ENCODE peak calls at places on chromosomes 3 and 15, in four cellular contexts. Z is GM12878, X is HepG2, B is H1. Y is an unnamed sample.

GRCh38 chr3:73399106-73399505 is 225.6 kb downstream of the PDZRN3 start:
- DNase-seq in Z (no peak), X (no peak), B (no peak), Y (no peak)

GRCh38 chr3:88986834-88987233 is 120.6 kb upstream of the EPHA3 start:
- DNase-seq in Z (no peak), X (no peak), B (no peak), Y (no peak)

GRCh38 chr3:14432996-14433572 is 30.7 kb downstream of the SLC6A6 start:
- DNase-seq in Z (no peak), X (no peak), B (no peak), Y (no peak)

GRCh38 chr15:75920079-75920478 is 16.4 kb downstream of the FBXO22 start:
- DNase-seq in Z (no peak), X (peak), B (no peak), Y (no peak)

GRCh38 chr3:141454906-141455602 is 31.8 kb upstream of the RASA2 start:
- DNase-seq in Z (peak), X (peak), B (no peak), Y (peak)

GRCh38 chr3:110881069-110881468 is 190.5 kb upstream of the NECTIN3 start:
- DNase-seq in Z (no peak), X (peak), B (no peak), Y (peak)

GRCh38 chr15:89776274-89777072 is at the start of gene MESP2:
- DNase-seq in Z (no peak), X (peak), B (peak), Y (peak)

GRCh38 chr3:11576453-11576852 is 67.3 kb downstream of the VGLL4 start:
- DNase-seq in Z (no peak), X (no peak), B (no peak), Y (no peak)

GRCh38 chr3:12750658-12751071 is 8.4 kb downstream of the TMEM40 start:
- DNase-seq in Z (peak), X (no peak), B (no peak), Y (no peak)

GRCh38 chr3:49422379-49423248 is at the start of gene AMT:
- DNase-seq in Z (no peak), X (peak), B (peak), Y (peak)

GRCh38 chr3:55567121-55567520 is 80.0 kb upstream of the WNT5A start:
- DNase-seq in Z (no peak), X (no peak), B (no peak), Y (no peak)

GRCh38 chr3:99319961-99320360 is 318.4 kb upstream of the COL8A1 start:
- DNase-seq in Z (no peak), X (no peak), B (no peak), Y (no peak)

GRCh38 chr3:122391674-122392446 is 7.9 kb downstream of the FAM162A start:
- DNase-seq in Z (no peak), X (peak), B (no peak), Y (no peak)

GRCh38 chr3:183581496-183582155 is 26.1 kb upstream of the KLHL6 start:
- DNase-seq in Z (no peak), X (no peak), B (no peak), Y (no peak)

GRCh38 chr3:119322523-119323400 is 28.6 kb downstream of the ARHGAP31 start:
- DNase-seq in Z (peak), X (peak), B (peak), Y (peak)

GRCh38 chr15:31235298-31236183 is 91.1 kb upstream of the KLF13 start:
- DNase-seq in Z (no peak), X (no peak), B (no peak), Y (no peak)

GRCh38 chr3:115148142-115148790 is 1.2 kb upstream of the ZBTB20 start:
- DNase-seq in Z (no peak), X (no peak), B (no peak), Y (no peak)

GRCh38 chr3:37569991-37570390 is 291.7 kb upstream of the CTDSPL start:
- DNase-seq in Z (no peak), X (no peak), B (no peak), Y (no peak)

GRCh38 chr15:20341901-20342605 is 199.5 kb downstream of the GOLGA6L6 start:
- DNase-seq in Z (no peak), X (no peak), B (no peak), Y (no peak)

GRCh38 chr3:72127843-72128242 is 342.9 kb upstream of the PROK2 start:
- DNase-seq in Z (no peak), X (no peak), B (no peak), Y (no peak)

GRCh38 chr15:96428742-96429141 is 98.2 kb downstream of the NR2F2 start:
- DNase-seq in Z (no peak), X (no peak), B (no peak), Y (no peak)

GRCh38 chr15:50302581-50302980 is 37.1 kb upstream of the HDC start:
- DNase-seq in Z (no peak), X (no peak), B (no peak), Y (no peak)

GRCh38 chr15:83207622-83208356 is at the start of gene HDGFL3:
- DNase-seq in Z (no peak), X (no peak), B (peak), Y (peak)

GRCh38 chr3:160400631-160401150 is 1.2 kb downstream of the SMC4 start:
- DNase-seq in Z (no peak), X (no peak), B (peak), Y (no peak)

GRCh38 chr3:178236555-178237277 is 299.5 kb upstream of the KCNMB2 start:
- DNase-seq in Z (no peak), X (no peak), B (no peak), Y (no peak)

GRCh38 chr3:30368978-30369377 is 237.4 kb upstream of the TGFBR2 start:
- DNase-seq in Z (no peak), X (no peak), B (no peak), Y (no peak)

GRCh38 chr3:45498532-45498931 is 96.0 kb upstream of the LIMD1 start:
- DNase-seq in Z (no peak), X (no peak), B (no peak), Y (no peak)

GRCh38 chr3:61714225-61714624 is 152.9 kb downstream of the PTPRG start:
- DNase-seq in Z (no peak), X (no peak), B (no peak), Y (no peak)

GRCh38 chr15:51688863-51689262 is 7.6 kb downstream of the SCG3 start:
- DNase-seq in Z (no peak), X (no peak), B (no peak), Y (no peak)

GRCh38 chr3:141979050-141979671 is 102.7 kb downstream of the ATP1B3 start:
- DNase-seq in Z (no peak), X (no peak), B (no peak), Y (no peak)

GRCh38 chr3:61663728-61664492 is 102.5 kb downstream of the PTPRG start:
- DNase-seq in Z (no peak), X (no peak), B (peak), Y (peak)

GRCh38 chr15:31027948-31028586 is 36.6 kb upstream of the MTMR10 start:
- DNase-seq in Z (no peak), X (no peak), B (no peak), Y (no peak)

GRCh38 chr3:123493912-123494311 is 45.0 kb upstream of the ADCY5 start:
- DNase-seq in Z (no peak), X (no peak), B (no peak), Y (no peak)

GRCh38 chr15:38707802-38708671 is 143.4 kb upstream of the RASGRP1 start:
- DNase-seq in Z (no peak), X (peak), B (peak), Y (peak)

GRCh38 chr3:66427352-66427751 is 73.5 kb downstream of the LRIG1 start:
- DNase-seq in Z (no peak), X (no peak), B (no peak), Y (no peak)

GRCh38 chr3:33364531-33365128 is 75.6 kb downstream of the UBP1 start:
- DNase-seq in Z (no peak), X (no peak), B (no peak), Y (no peak)

GRCh38 chr15:36106640-36107335 is 472.6 kb upstream of the CDIN1 start:
- DNase-seq in Z (no peak), X (no peak), B (no peak), Y (no peak)

GRCh38 chr3:180059351-180059750 is 22.6 kb upstream of the PEX5L start:
- DNase-seq in Z (no peak), X (no peak), B (no peak), Y (no peak)

DNA sequence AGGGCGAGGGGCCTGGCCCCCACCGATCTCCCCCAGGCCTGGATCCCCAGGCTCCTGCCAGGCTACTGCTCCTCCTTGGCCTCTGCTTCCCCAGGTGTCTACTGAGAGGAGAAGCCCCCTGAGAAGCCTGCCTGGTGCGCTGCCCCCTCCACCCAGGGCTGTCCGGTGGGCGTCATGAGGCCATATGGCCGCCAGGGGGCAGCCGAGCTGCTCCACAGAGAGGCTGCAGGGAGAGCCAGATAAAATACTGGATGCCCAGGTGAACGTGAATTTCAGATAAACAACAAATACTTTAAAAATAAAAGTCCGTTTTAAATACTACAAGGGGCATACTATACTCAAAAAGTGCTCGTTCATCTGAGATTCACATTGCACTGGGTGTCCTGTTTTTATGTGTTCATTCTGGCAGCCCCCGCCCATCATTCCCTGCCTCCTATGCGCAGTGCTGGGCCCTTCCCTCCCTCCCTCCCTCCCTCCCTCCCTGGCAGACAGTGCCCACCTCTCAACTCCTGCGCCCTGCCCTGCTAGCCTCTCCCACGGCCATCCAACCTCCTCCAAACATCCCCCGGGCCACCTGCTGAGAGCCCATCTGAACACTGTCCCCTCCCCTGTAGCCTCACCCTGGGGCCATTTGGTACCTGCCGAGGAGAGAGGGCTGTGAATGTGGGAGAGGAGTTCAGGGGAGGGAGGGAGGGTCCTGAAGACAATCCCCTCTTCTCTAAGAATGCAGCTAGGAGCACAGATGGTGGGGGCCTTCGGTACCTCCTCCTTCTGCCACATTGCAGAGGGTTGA is 29.5 kb downstream of the PSTPIP1 start:
- DNase-seq in Z (no peak), X (peak), B (peak), Y (peak)
- TF ChIP-seq ZNF274 in Z (no peak), X (no peak), B (no peak), Y (no peak)

GRCh38 chr3:126268866-126269265 is 88.3 kb downstream of the KLF15 start:
- DNase-seq in Z (no peak), X (no peak), B (no peak), Y (no peak)
- TF ChIP-seq SUZ12 in Z (no peak), X (no peak), B (no peak), Y (no peak)

DNA sequence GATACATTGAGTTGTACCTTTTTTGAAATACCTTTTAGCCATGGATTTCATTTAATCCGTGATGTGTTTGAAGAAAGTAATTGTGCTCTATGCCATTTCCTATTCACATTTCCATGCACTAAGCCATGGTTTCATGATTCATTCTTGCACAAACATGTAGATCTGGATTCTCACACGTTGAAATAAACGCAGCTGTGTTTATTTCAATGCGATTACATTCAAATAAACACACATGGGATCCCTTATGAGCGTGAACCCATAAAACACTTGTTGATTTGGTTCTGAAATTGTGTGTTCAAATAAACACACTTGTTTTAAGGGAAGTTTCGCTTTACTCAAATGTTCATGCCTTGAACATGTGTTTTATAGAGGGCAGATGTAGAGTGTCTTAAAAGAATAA is 39.2 kb downstream of the BBX start:
- DNase-seq in Z (no peak), X (no peak), B (no peak), Y (no peak)
- TF ChIP-seq YY1 in Z (no peak), X (no peak), B (no peak), Y (no peak)

GRCh38 chr3:78255403-78255802 is 1215.5 kb downstream of the ROBO2 start:
- DNase-seq in Z (no peak), X (no peak), B (no peak), Y (no peak)
- TF ChIP-seq ZNF274 in Z (no peak), X (no peak), B (no peak), Y (no peak)

GRCh38 chr3:46850468-46850780 is 12.8 kb downstream of the MYL3 start:
- DNase-seq in Z (no peak), X (no peak), B (no peak), Y (no peak)

GRCh38 chr3:46852839-46853355 is 10.3 kb downstream of the MYL3 start:
- DNase-seq in Z (no peak), X (no peak), B (peak), Y (no peak)

GRCh38 chr3:46851364-46852328 is 11.6 kb downstream of the MYL3 start:
- DNase-seq in Z (no peak), X (no peak), B (peak), Y (no peak)

GRCh38 chr3:46853441-46854410 is 9.5 kb downstream of the MYL3 start:
- DNase-seq in Z (no peak), X (no peak), B (no peak), Y (no peak)

GRCh38 chr3:46852329-46852720 is 10.9 kb downstream of the MYL3 start:
- DNase-seq in Z (no peak), X (no peak), B (peak), Y (no peak)
- TF ChIP-seq SUZ12 in Z (no peak), X (no peak), B (no peak), Y (no peak)

DNA sequence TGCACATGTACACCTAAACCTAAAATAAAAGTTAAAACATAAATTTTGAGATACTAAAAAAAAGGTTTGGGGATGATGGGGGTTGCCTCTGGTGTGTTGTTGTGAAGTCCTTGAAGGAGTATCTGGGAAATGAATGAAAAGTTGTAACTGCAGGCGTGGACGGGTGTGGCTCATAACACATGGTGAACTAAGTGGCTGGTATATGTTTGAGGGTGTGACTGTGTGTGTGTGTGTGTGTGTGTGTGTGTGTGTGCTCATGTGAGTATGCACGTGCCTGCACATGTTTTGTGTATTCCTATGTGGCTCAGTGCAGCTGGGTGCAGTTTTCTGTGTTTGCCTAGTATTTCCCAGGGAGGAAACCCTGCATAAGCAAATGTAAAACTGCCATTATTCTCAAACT is 229.9 kb upstream of the TRIM42 start:
- DNase-seq in Z (no peak), X (no peak), B (no peak), Y (no peak)
- TF ChIP-seq YY1 in Z (no peak), X (no peak), B (no peak), Y (no peak)

DNA sequence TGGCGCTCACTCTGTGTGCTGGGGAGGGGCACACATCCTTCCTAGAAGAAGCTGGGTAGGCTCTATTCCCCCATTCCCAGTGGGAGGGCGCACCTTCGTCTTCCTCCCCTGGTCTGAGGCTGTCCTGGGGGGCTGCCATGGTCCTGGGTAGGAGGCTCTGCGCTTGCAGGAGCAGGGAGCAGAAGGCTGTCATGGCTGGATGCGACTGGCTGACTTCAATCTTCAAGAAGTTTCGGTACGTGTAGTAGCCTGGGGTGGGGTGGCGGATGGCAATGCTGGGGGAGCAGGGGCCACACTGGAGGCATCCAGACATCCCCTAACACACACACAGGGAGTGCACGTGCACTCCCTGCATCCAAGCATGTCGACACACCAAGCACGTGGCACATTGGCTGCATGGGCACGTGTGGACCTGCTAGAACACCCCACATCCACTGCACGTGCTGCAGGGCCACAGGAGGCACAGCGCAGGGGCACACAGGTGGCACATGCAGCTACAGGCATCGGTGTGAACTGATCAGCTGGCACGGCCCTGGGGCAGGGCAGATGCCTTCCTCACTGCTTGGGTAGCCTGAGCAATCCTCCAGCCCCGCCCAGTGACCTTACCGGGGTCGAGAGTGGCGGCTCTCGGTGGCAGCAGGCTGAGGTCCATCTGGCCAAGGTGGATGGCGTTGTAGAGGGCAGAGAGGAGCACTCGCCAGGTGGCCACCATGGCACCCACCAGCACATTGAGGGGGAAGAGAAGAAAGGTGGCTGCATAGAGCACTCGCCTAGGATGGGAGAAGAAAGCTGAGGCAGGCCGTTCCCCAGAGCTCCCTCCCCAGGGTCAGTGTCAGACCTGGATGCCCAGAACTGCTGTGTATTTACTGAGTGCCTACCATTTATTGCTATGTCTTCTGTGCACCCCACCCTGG is 7.4 kb downstream of the ISLR start:
- DNase-seq in Z (no peak), X (no peak), B (no peak), Y (no peak)
- TF ChIP-seq ZNF274 in Z (no peak), X (no peak), B (no peak), Y (no peak)

DNA sequence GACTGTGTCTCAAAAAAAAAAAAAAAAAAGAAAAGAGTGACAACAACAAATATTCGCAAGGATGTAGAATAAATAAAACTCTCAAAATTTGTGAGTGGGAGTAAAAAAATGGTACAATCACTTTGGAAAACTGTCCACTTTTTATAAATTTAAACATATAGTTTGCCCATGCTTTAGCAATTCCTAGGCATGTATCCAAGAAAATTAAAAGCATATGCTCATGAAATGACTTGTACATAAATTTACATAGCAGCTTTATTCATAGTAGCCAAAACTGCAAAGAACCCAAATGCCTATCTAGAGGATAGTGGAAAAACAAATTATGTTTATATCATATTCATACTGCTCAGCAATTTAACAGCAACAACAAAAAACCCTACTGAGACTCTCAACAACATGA is 363.6 kb upstream of the CCDC54 start:
- DNase-seq in Z (no peak), X (no peak), B (no peak), Y (no peak)
- TF ChIP-seq SUZ12 in Z (no peak), X (no peak), B (no peak), Y (no peak)

DNA sequence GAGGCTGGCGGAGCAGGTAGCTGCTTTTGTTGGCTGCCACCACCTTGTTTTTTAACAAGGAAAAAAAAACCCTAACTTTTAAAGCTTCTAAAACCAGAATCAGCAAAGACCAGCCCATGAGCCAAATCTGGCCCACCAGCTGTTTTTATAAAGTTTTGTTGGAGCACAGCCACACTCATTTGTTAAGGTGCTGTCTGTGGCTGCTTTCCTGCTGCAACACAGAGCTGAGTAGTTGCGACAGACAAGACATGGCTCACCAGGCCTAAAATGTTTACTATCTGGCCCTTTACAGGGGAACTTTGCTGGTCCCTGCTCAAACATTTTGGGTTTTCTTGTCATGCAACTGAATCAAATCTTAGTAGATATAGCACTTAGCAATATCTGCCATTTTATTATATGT is 18.9 kb downstream of the EFCAB12 start:
- DNase-seq in Z (no peak), X (no peak), B (no peak), Y (no peak)
- TF ChIP-seq YY1 in Z (no peak), X (no peak), B (no peak), Y (no peak)